ENCODE peak calls at places on chromosomes 3 and 15, in nine cellular contexts. Y is glutamatergic neuron, L is AG08395, G is KBM-7, B is breast epithelium, C is H9, O is A549, J is LHCN-M2, K is sigmoid colon. P is an unnamed sample.

GRCh38 chr15:70286110-70286806 is 188.5 kb upstream of the TLE3 start:
- DNase-seq in Y (peak), L (no peak), G (no peak), B (no peak), C (no peak), O (no peak), J (no peak), K (no peak), P (no peak)

GRCh38 chr15:73954188-73955145 is 28.2 kb downstream of the LOXL1 start:
- DNase-seq in Y (no peak), L (no peak), G (no peak), B (peak), C (no peak), O (no peak), J (no peak), K (peak), P (no peak)

GRCh38 chr3:109081746-109082510 is 36.0 kb downstream of the MORC1 start:
- DNase-seq in Y (peak), L (peak), G (peak), B (no peak), C (peak), O (peak), J (peak), K (no peak), P (peak)

GRCh38 chr3:129344540-129345220 is 66.0 kb downstream of the HMCES start:
- DNase-seq in Y (peak), L (no peak), G (no peak), B (no peak), C (peak), O (no peak), J (no peak), K (no peak), P (no peak)

GRCh38 chr15:81897011-81897677 is 148.7 kb downstream of the MEX3B start:
- DNase-seq in Y (no peak), L (peak), G (no peak), B (no peak), C (no peak), O (no peak), J (peak), K (peak), P (no peak)

GRCh38 chr15:39511915-39512260 is 69.0 kb upstream of the THBS1 start:
- DNase-seq in Y (no peak), L (peak), G (no peak), B (no peak), C (no peak), O (no peak), J (peak), K (no peak), P (no peak)

GRCh38 chr3:112002458-112002971 is 3.8 kb downstream of the TAGLN3 start:
- DNase-seq in Y (no peak), L (no peak), G (no peak), B (no peak), C (no peak), O (no peak), J (no peak), K (no peak), P (no peak)

GRCh38 chr15:49083471-49084284 is 37.4 kb upstream of the SECISBP2L start:
- DNase-seq in Y (no peak), L (peak), G (no peak), B (no peak), C (no peak), O (no peak), J (no peak), K (no peak), P (no peak)

GRCh38 chr15:52790941-52791751 is 1.0 kb upstream of the ONECUT1 start:
- DNase-seq in Y (peak), L (no peak), G (no peak), B (no peak), C (peak), O (no peak), J (no peak), K (no peak), P (no peak)

GRCh38 chr3:180223268-180223667 is 186.5 kb upstream of the PEX5L start:
- DNase-seq in Y (no peak), L (no peak), G (no peak), B (no peak), C (no peak), O (no peak), J (no peak), K (no peak), P (no peak)

GRCh38 chr3:122392868-122393844 is 9.2 kb downstream of the FAM162A start:
- DNase-seq in Y (no peak), L (peak), G (peak), B (no peak), C (no peak), O (peak), J (peak), K (no peak), P (no peak)

GRCh38 chr15:98684441-98684840 is 36.1 kb downstream of the IGF1R start:
- DNase-seq in Y (no peak), L (peak), G (peak), B (no peak), C (no peak), O (no peak), J (peak), K (no peak), P (no peak)

GRCh38 chr3:10744098-10744465 is 71.9 kb upstream of the SLC6A11 start:
- DNase-seq in Y (peak), L (no peak), G (peak), B (no peak), C (peak), O (peak), J (no peak), K (no peak), P (peak)

GRCh38 chr3:24185738-24186384 is 240.8 kb downstream of the NR1D2 start:
- DNase-seq in Y (peak), L (peak), G (peak), B (no peak), C (peak), O (peak), J (peak), K (no peak), P (peak)

P was measured in WERI-Rb-1.